ENCODE peak calls at places on chromosomes 11 and 22, in four cellular contexts. L is stimulated activated CD4-positive, alpha-beta T cell treated with anti-CD3 and anti-CD28 coated beads, TNF-alpha, amount 100 ng/mL, for 1 hour; D is smooth muscle cell of the brain vasculature; G is A549. P is an unnamed sample.
A peak's percentile ranks its signal among the peaks of the same experiment; 100 is the strongest.

GRCh38 chr22:25880524-25880923 is 138.5 kb downstream of the MYO18B start:
- DNase-seq in G (peak; percentile 16), D (no peak), L (no peak), P (no peak)

GRCh38 chr11:94581926-94582325 is 14.8 kb downstream of the PIWIL4 start:
- DNase-seq in G (no peak), D (no peak), L (no peak), P (no peak)

GRCh38 chr11:9752091-9752490 is 88.2 kb downstream of the SWAP70 start:
- DNase-seq in G (no peak), D (no peak), L (no peak), P (no peak)

GRCh38 chr11:2533642-2534115 is 88.9 kb downstream of the KCNQ1 start:
- DNase-seq in L (no peak), G (no peak), D (peak; percentile 65), P (peak; percentile 23)

GRCh38 chr22:33114570-33114969 is 56.4 kb upstream of the SYN3 start:
- DNase-seq in G (no peak), D (no peak), L (no peak), P (no peak)

GRCh38 chr22:39530692-39531331 is 1.7 kb downstream of the RPS19BP1 start:
- DNase-seq in D (no peak), L (no peak), G (no peak), P (no peak)

GRCh38 chr11:76076749-76077148 is 129.6 kb downstream of the WNT11 start:
- DNase-seq in D (no peak), G (no peak), L (no peak), P (no peak)

GRCh38 chr11:16804104-16804947 is 65.9 kb downstream of the C11orf58 start:
- DNase-seq in D (no peak), G (no peak), L (no peak), P (peak; percentile 65)

GRCh38 chr11:63866211-63866610 is 27.3 kb downstream of the MARK2 start:
- DNase-seq in G (no peak), D (no peak), L (peak; percentile 60), P (no peak)

GRCh38 chr11:78080818-78081495 is 1.3 kb upstream of the NDUFC2 start:
- DNase-seq in D (no peak), L (no peak), G (no peak), P (peak; percentile 7)

GRCh38 chr22:19717691-19718254 is 3.5 kb downstream of the SEPTIN5 start:
- DNase-seq in D (no peak), L (peak; percentile 36), G (peak; percentile 55), P (no peak)

GRCh38 chr11:848380-848931 is 5.8 kb downstream of the TSPAN4 start:
- DNase-seq in G (no peak), D (no peak), L (peak; percentile 12), P (no peak)

GRCh38 chr22:23218867-23219251 is 38.5 kb downstream of the BCR start:
- DNase-seq in L (no peak), D (no peak), G (no peak), P (no peak)

GRCh38 chr22:32880906-32881596 is 79.5 kb downstream of the TIMP3 start:
- DNase-seq in D (no peak), L (no peak), G (no peak), P (no peak)

GRCh38 chr22:50608996-50609395 is 8.4 kb downstream of the MAPK8IP2 start:
- DNase-seq in G (no peak), D (no peak), L (no peak), P (no peak)

GRCh38 chr22:22866381-22867111 is 21.1 kb upstream of the IGLL5 start:
- DNase-seq in G (no peak), D (no peak), L (no peak), P (no peak)

GRCh38 chr11:95499516-95500135 is 268.6 kb upstream of the SESN3 start:
- DNase-seq in L (no peak), G (peak; percentile 33), D (no peak), P (no peak)

GRCh38 chr11:47236482-47236881 is 12.1 kb downstream of the ACP2 start:
- DNase-seq in D (no peak), G (no peak), L (no peak), P (no peak)

GRCh38 chr11:69493931-69494821 is 12.7 kb downstream of the LINC01488 start:
- DNase-seq in G (no peak), D (no peak), L (no peak), P (peak; percentile 34)

P was measured in glomerular endothelial cell.